ENCODE peak calls at places on chromosomes 2 and 18, in eight cellular contexts. M is RKO; X is T-helper 2 cell; E is omental fat pad; I is A172; R is H9; Z is T-cell; C is stimulated activated CD8-positive, alpha-beta memory T cell treated with anti-CD3 and anti-CD28 coated beads, Interleukin-7, amount 100 ng/mL, for 4 hours. F is an unnamed sample.

GRCh38 chr2:168663993-168664392 is 138.4 kb upstream of the NOSTRIN start:
- DNase-seq in M (no peak), I (no peak), C (no peak), R (no peak), X (no peak), Z (no peak), E (no peak), F (no peak)

GRCh38 chr2:216023055-216023648 is 9.8 kb upstream of the MREG start:
- DNase-seq in C (no peak), X (no peak), R (peak), Z (peak), E (no peak), M (peak), I (peak), F (no peak)

GRCh38 chr18:69957071-69957620 is 9.5 kb upstream of the CD226 start:
- DNase-seq in E (no peak), R (no peak), Z (no peak), M (no peak), X (no peak), I (no peak), C (no peak), F (no peak)

GRCh38 chr2:159290289-159290907 is 3.9 kb upstream of the WDSUB1 start:
- DNase-seq in X (no peak), M (peak), R (no peak), C (no peak), E (no peak), I (peak), Z (no peak), F (no peak)

GRCh38 chr2:121400206-121400605 is 115.2 kb upstream of the TFCP2L1 start:
- DNase-seq in X (no peak), C (no peak), R (no peak), I (no peak), E (no peak), M (no peak), Z (no peak), F (no peak)

GRCh38 chr2:136143603-136144451 is 25.9 kb upstream of the CXCR4 start:
- DNase-seq in C (no peak), X (no peak), I (no peak), M (no peak), Z (no peak), E (no peak), R (no peak), F (no peak)

GRCh38 chr2:121794233-121794632 is 38.8 kb downstream of the TSN start:
- DNase-seq in R (no peak), C (no peak), Z (no peak), I (no peak), E (no peak), X (no peak), M (no peak), F (no peak)

GRCh38 chr18:12048827-12049175 is 44.8 kb upstream of the ANKRD62 start:
- DNase-seq in Z (no peak), M (peak), X (no peak), C (no peak), R (no peak), E (no peak), I (peak), F (no peak)

GRCh38 chr18:62282188-62282629 is 42.9 kb upstream of the TNFRSF11A start:
- DNase-seq in R (no peak), C (no peak), E (no peak), M (no peak), X (no peak), I (peak), Z (no peak), F (no peak)

GRCh38 chr2:86512922-86513321 is 50.3 kb downstream of the CHMP3 start:
- DNase-seq in M (no peak), C (no peak), R (no peak), Z (no peak), E (no peak), X (no peak), I (no peak), F (no peak)

GRCh38 chr2:38535745-38536506 is 66.8 kb downstream of the HNRNPLL start:
- DNase-seq in C (peak), E (peak), M (peak), I (peak), R (peak), X (peak), Z (peak), F (peak)

GRCh38 chr2:28680657-28681056 is 71.0 kb upstream of the PPP1CB start:
- DNase-seq in X (no peak), M (no peak), Z (no peak), R (no peak), C (no peak), I (no peak), E (no peak), F (no peak)

GRCh38 chr2:225429718-225430117 is 30.2 kb downstream of the NYAP2 start:
- DNase-seq in Z (no peak), X (no peak), C (no peak), E (no peak), R (no peak), I (no peak), M (no peak), F (no peak)

GRCh38 chr18:59502222-59502898 is 143.3 kb upstream of the LMAN1 start:
- DNase-seq in R (no peak), X (no peak), M (no peak), I (peak), E (no peak), Z (no peak), C (no peak), F (no peak)

GRCh38 chr2:27209621-27210401 is 2.0 kb upstream of the ATRAID start:
- DNase-seq in Z (no peak), C (no peak), X (no peak), M (peak), R (no peak), I (no peak), E (no peak), F (no peak)

GRCh38 chr2:67255933-67256615 is 141.1 kb upstream of the ETAA1 start:
- DNase-seq in E (no peak), I (peak), R (no peak), C (no peak), Z (no peak), X (no peak), M (no peak), F (no peak)

GRCh38 chr2:12686708-12687107 is 30.0 kb upstream of the TRIB2 start:
- DNase-seq in R (no peak), I (no peak), Z (no peak), X (no peak), M (no peak), C (no peak), E (no peak), F (no peak)

GRCh38 chr2:97267411-97268074 is 154.6 kb downstream of the ANKRD36 start:
- DNase-seq in M (peak), C (no peak), I (no peak), X (no peak), R (peak), E (no peak), Z (no peak), F (no peak)

GRCh38 chr2:146916914-146917313 is 927.9 kb upstream of the ACVR2A start:
- DNase-seq in M (no peak), Z (no peak), X (no peak), C (no peak), R (no peak), E (no peak), I (no peak), F (no peak)

F was measured in effector CD8-positive, alpha-beta T cell.